ENCODE peak calls at places on chromosomes 16 and 17, in eight cellular contexts. One of them, this sample, is unnamed. For H3K4me1, the result is how much of the 10 kb centered on the place peaks cover.

GRCh38 chr16:53913082-53913870 is 209.3 kb downstream of the FTO start:
- DNase-seq in breast epithelium: no peak
- DNase-seq in IMR-90: peak
- DNase-seq in colonic mucosa: no peak
- DNase-seq in stomach: no peak
- DNase-seq in right lobe of liver: no peak
- DNase-seq in upper lobe of right lung: no peak
- DNase-seq in left lung: no peak
- DNase-seq in this sample: no peak

GRCh38 chr16:85746431-85747227 is 4.3 kb downstream of the C16orf74 start:
- DNase-seq in right lobe of liver: no peak
- DNase-seq in stomach: no peak
- DNase-seq in IMR-90: peak
- DNase-seq in colonic mucosa: no peak
- DNase-seq in upper lobe of right lung: no peak
- DNase-seq in left lung: no peak
- DNase-seq in breast epithelium: no peak
- DNase-seq in this sample: peak

GRCh38 chr16:88482630-88483391 is 29.7 kb downstream of the ZFPM1 start:
- DNase-seq in left lung: no peak
- DNase-seq in IMR-90: no peak
- DNase-seq in upper lobe of right lung: no peak
- DNase-seq in right lobe of liver: no peak
- DNase-seq in breast epithelium: no peak
- DNase-seq in colonic mucosa: no peak
- DNase-seq in stomach: peak
- DNase-seq in this sample: no peak

GRCh38 chr17:57557793-57558681 is 187.1 kb downstream of the CCDC182 start:
- DNase-seq in breast epithelium: no peak
- DNase-seq in IMR-90: peak
- DNase-seq in stomach: no peak
- DNase-seq in right lobe of liver: no peak
- DNase-seq in left lung: peak
- DNase-seq in colonic mucosa: no peak
- DNase-seq in upper lobe of right lung: no peak
- DNase-seq in this sample: no peak

GRCh38 chr16:66578596-66579531 is at the start of gene CMTM2:
- DNase-seq in stomach: no peak
- DNase-seq in upper lobe of right lung: no peak
- DNase-seq in left lung: peak
- DNase-seq in IMR-90: no peak
- DNase-seq in colonic mucosa: no peak
- DNase-seq in right lobe of liver: no peak
- DNase-seq in breast epithelium: no peak
- DNase-seq in this sample: no peak

GRCh38 chr17:78281249-78281865 is 49.9 kb downstream of the TMEM235 start:
- DNase-seq in colonic mucosa: no peak
- DNase-seq in breast epithelium: no peak
- DNase-seq in left lung: no peak
- DNase-seq in stomach: no peak
- DNase-seq in right lobe of liver: no peak
- DNase-seq in upper lobe of right lung: no peak
- DNase-seq in IMR-90: peak
- DNase-seq in this sample: no peak

GRCh38 chr17:47320879-47321502 is 2.8 kb upstream of the EFCAB13 start:
- DNase-seq in breast epithelium: no peak
- DNase-seq in upper lobe of right lung: no peak
- DNase-seq in left lung: no peak
- DNase-seq in stomach: no peak
- DNase-seq in IMR-90: no peak
- DNase-seq in right lobe of liver: no peak
- DNase-seq in colonic mucosa: no peak
- DNase-seq in this sample: no peak

GRCh38 chr17:49739662-49740271 is 24.2 kb downstream of the FAM117A start:
- DNase-seq in upper lobe of right lung: peak
- DNase-seq in IMR-90: peak
- DNase-seq in stomach: peak
- DNase-seq in breast epithelium: peak
- DNase-seq in colonic mucosa: peak
- DNase-seq in left lung: peak
- DNase-seq in right lobe of liver: peak
- DNase-seq in this sample: peak

GRCh38 chr16:707062-707538 is 1.5 kb upstream of the FBXL16 start:
- DNase-seq in left lung: no peak
- DNase-seq in upper lobe of right lung: no peak
- DNase-seq in stomach: no peak
- DNase-seq in right lobe of liver: no peak
- DNase-seq in colonic mucosa: no peak
- DNase-seq in breast epithelium: no peak
- DNase-seq in IMR-90: no peak
- DNase-seq in this sample: no peak

DNA sequence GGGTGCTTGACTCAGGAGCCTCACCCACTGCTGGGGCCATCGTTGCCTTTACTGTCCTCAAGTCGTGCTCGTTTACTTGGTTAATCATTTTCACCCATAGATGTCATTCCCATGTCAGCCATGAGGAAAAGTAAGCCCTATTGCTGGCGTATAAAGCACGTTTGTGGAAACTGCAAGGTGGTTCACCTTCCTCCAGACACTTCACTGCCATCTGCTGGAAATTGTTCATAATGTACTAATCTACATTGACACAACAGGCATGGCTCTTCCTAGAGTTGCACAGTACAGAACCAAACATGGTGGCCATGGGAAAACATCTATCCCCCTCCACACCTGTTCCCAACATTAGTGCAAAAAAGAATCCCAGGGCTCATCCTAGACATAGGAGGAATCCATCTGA is 116.6 kb downstream of the ZNF18 start:
- DNase-seq in breast epithelium: no peak
- DNase-seq in right lobe of liver: no peak
- DNase-seq in colonic mucosa: peak
- DNase-seq in IMR-90: no peak
- DNase-seq in stomach: no peak
- DNase-seq in upper lobe of right lung: no peak
- DNase-seq in left lung: no peak
- DNase-seq in this sample: no peak
- TF ChIP-seq CTCF in breast epithelium: no peak
- TF ChIP-seq CTCF in right lobe of liver: peak
- TF ChIP-seq CTCF in colonic mucosa: no peak
- TF ChIP-seq CTCF in IMR-90: no peak
- TF ChIP-seq CTCF in stomach: no peak
- TF ChIP-seq CTCF in upper lobe of right lung: peak
- TF ChIP-seq CTCF in left lung: peak
- TF ChIP-seq CTCF in this sample: peak

DNA sequence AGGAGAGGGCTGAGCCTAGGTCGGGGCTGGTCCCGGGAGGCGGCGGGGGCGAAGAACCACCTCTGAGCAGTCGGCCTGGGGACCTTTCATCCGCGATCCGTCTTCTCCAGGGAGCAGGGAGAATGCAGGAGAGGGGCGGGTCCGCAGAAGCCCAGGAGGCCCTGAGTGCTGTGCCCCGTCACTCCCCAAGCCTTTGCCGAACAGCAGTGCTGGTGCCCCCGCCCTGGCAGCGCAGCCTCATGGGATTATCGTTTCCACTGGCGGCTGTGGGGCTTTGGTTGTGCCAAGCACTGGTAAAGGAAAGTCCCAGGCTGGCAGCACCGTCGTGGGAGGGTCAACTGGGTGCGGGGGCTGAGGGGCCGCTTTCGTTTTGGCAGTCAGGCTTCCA is 631 bp downstream of the TBL3 start:
- DNase-seq in IMR-90: no peak
- DNase-seq in left lung: peak
- DNase-seq in colonic mucosa: no peak
- DNase-seq in breast epithelium: no peak
- DNase-seq in right lobe of liver: no peak
- DNase-seq in upper lobe of right lung: peak
- DNase-seq in stomach: no peak
- DNase-seq in this sample: no peak
- H3K27ac ChIP-seq in IMR-90: peak
- H3K27ac ChIP-seq in left lung: peak
- H3K27ac ChIP-seq in colonic mucosa: peak
- H3K27ac ChIP-seq in breast epithelium: peak
- H3K27ac ChIP-seq in right lobe of liver: no peak
- H3K27ac ChIP-seq in upper lobe of right lung: peak
- H3K27ac ChIP-seq in stomach: no peak
- H3K27ac ChIP-seq in this sample: no peak

GRCh38 chr16:67965668-67966548 is 2.5 kb downstream of the SLC12A4 start:
- DNase-seq in IMR-90: no peak
- DNase-seq in right lobe of liver: no peak
- DNase-seq in stomach: no peak
- DNase-seq in breast epithelium: no peak
- DNase-seq in colonic mucosa: no peak
- DNase-seq in left lung: no peak
- DNase-seq in upper lobe of right lung: no peak
- DNase-seq in this sample: no peak

GRCh38 chr16:67968440-67969285 is at the start of gene SLC12A4:
- DNase-seq in breast epithelium: peak
- DNase-seq in IMR-90: peak
- DNase-seq in colonic mucosa: peak
- DNase-seq in right lobe of liver: peak
- DNase-seq in upper lobe of right lung: peak
- DNase-seq in left lung: peak
- DNase-seq in stomach: peak
- DNase-seq in this sample: peak

GRCh38 chr16:67967956-67968439 is 439 bp downstream of the SLC12A4 start:
- DNase-seq in breast epithelium: no peak
- DNase-seq in colonic mucosa: no peak
- DNase-seq in upper lobe of right lung: peak
- DNase-seq in stomach: peak
- DNase-seq in left lung: peak
- DNase-seq in right lobe of liver: no peak
- DNase-seq in IMR-90: peak
- DNase-seq in this sample: no peak

GRCh38 chr16:67966549-67967182 is 1.8 kb downstream of the SLC12A4 start:
- DNase-seq in right lobe of liver: no peak
- DNase-seq in colonic mucosa: no peak
- DNase-seq in stomach: no peak
- DNase-seq in breast epithelium: no peak
- DNase-seq in left lung: peak
- DNase-seq in IMR-90: no peak
- DNase-seq in upper lobe of right lung: no peak
- DNase-seq in this sample: no peak

GRCh38 chr16:67967183-67967955 is 1.1 kb downstream of the SLC12A4 start:
- DNase-seq in right lobe of liver: no peak
- DNase-seq in left lung: no peak
- DNase-seq in colonic mucosa: no peak
- DNase-seq in upper lobe of right lung: no peak
- DNase-seq in breast epithelium: no peak
- DNase-seq in IMR-90: no peak
- DNase-seq in stomach: no peak
- DNase-seq in this sample: peak
- H3K4me1 ChIP-seq in right lobe of liver: under half
- H3K4me1 ChIP-seq in left lung: under half
- H3K4me1 ChIP-seq in colonic mucosa: under half
- H3K4me1 ChIP-seq in upper lobe of right lung: half or more
- H3K4me1 ChIP-seq in breast epithelium: under half
- H3K4me1 ChIP-seq in IMR-90: under half
- H3K4me1 ChIP-seq in stomach: half or more
- H3K4me1 ChIP-seq in this sample: under half

GRCh38 chr16:87173294-87173883 is 143.8 kb downstream of the C16orf95 start:
- DNase-seq in right lobe of liver: no peak
- DNase-seq in colonic mucosa: no peak
- DNase-seq in stomach: no peak
- DNase-seq in breast epithelium: no peak
- DNase-seq in IMR-90: no peak
- DNase-seq in left lung: no peak
- DNase-seq in upper lobe of right lung: no peak
- DNase-seq in this sample: no peak

GRCh38 chr16:87170310-87170709 is 146.9 kb downstream of the C16orf95 start:
- DNase-seq in colonic mucosa: no peak
- DNase-seq in left lung: no peak
- DNase-seq in breast epithelium: no peak
- DNase-seq in IMR-90: no peak
- DNase-seq in upper lobe of right lung: no peak
- DNase-seq in right lobe of liver: no peak
- DNase-seq in stomach: no peak
- DNase-seq in this sample: no peak

GRCh38 chr16:87174061-87174460 is 143.1 kb downstream of the C16orf95 start:
- DNase-seq in breast epithelium: no peak
- DNase-seq in left lung: no peak
- DNase-seq in IMR-90: no peak
- DNase-seq in stomach: no peak
- DNase-seq in right lobe of liver: no peak
- DNase-seq in colonic mucosa: no peak
- DNase-seq in upper lobe of right lung: no peak
- DNase-seq in this sample: no peak

GRCh38 chr16:87171723-87172122 is 145.5 kb downstream of the C16orf95 start:
- DNase-seq in right lobe of liver: no peak
- DNase-seq in upper lobe of right lung: no peak
- DNase-seq in left lung: no peak
- DNase-seq in stomach: no peak
- DNase-seq in colonic mucosa: no peak
- DNase-seq in breast epithelium: no peak
- DNase-seq in IMR-90: no peak
- DNase-seq in this sample: no peak

GRCh38 chr16:87172632-87173031 is 144.6 kb downstream of the C16orf95 start:
- DNase-seq in left lung: no peak
- DNase-seq in stomach: no peak
- DNase-seq in breast epithelium: no peak
- DNase-seq in right lobe of liver: no peak
- DNase-seq in colonic mucosa: no peak
- DNase-seq in upper lobe of right lung: no peak
- DNase-seq in IMR-90: no peak
- DNase-seq in this sample: no peak
- TF ChIP-seq CTCF in left lung: no peak
- TF ChIP-seq CTCF in stomach: no peak
- TF ChIP-seq CTCF in breast epithelium: no peak
- TF ChIP-seq CTCF in right lobe of liver: no peak
- TF ChIP-seq CTCF in colonic mucosa: no peak
- TF ChIP-seq CTCF in upper lobe of right lung: no peak
- TF ChIP-seq CTCF in IMR-90: peak
- TF ChIP-seq CTCF in this sample: no peak